ENCODE peak calls at places on chromosome 6, in seven cellular contexts. One of them, this sample, is unnamed.
A peak's percentile ranks its signal among the peaks of the same experiment; 100 is the strongest.

GRCh38 chr6:119484598-119484997 is 135.0 kb upstream of the MAN1A1 start:
- DNase-seq in NCI-H1930: no peak
- DNase-seq in hypothalamus: no peak
- DNase-seq in Peyer's patch: no peak
- DNase-seq in left colon: no peak
- DNase-seq in SHP77 treated with DMSO at 0.1 percent for 48 hours: no peak
- DNase-seq in RPMI7951: peak; percentile 91
- DNase-seq in this sample: peak; percentile 51

GRCh38 chr6:143471822-143472221 is 21.2 kb downstream of the PEX3 start:
- DNase-seq in hypothalamus: no peak
- DNase-seq in left colon: no peak
- DNase-seq in Peyer's patch: no peak
- DNase-seq in SHP77 treated with DMSO at 0.1 percent for 48 hours: no peak
- DNase-seq in RPMI7951: no peak
- DNase-seq in NCI-H1930: no peak
- DNase-seq in this sample: no peak

GRCh38 chr6:21402368-21402767 is 191.2 kb upstream of the SOX4 start:
- DNase-seq in left colon: no peak
- DNase-seq in SHP77 treated with DMSO at 0.1 percent for 48 hours: no peak
- DNase-seq in RPMI7951: peak; percentile 58
- DNase-seq in Peyer's patch: no peak
- DNase-seq in NCI-H1930: no peak
- DNase-seq in hypothalamus: no peak
- DNase-seq in this sample: no peak

GRCh38 chr6:97053643-97054411 is 129.3 kb downstream of the KLHL32 start:
- DNase-seq in NCI-H1930: no peak
- DNase-seq in SHP77 treated with DMSO at 0.1 percent for 48 hours: no peak
- DNase-seq in Peyer's patch: no peak
- DNase-seq in left colon: no peak
- DNase-seq in RPMI7951: peak; percentile 10
- DNase-seq in hypothalamus: no peak
- DNase-seq in this sample: no peak

GRCh38 chr6:160782228-160782627 is 80.2 kb downstream of the PLG start:
- DNase-seq in RPMI7951: no peak
- DNase-seq in hypothalamus: no peak
- DNase-seq in left colon: no peak
- DNase-seq in NCI-H1930: no peak
- DNase-seq in Peyer's patch: no peak
- DNase-seq in SHP77 treated with DMSO at 0.1 percent for 48 hours: no peak
- DNase-seq in this sample: no peak

GRCh38 chr6:144151010-144151727 is 852 bp downstream of the STX11 start:
- DNase-seq in RPMI7951: peak; percentile 17
- DNase-seq in Peyer's patch: peak; percentile 28
- DNase-seq in left colon: no peak
- DNase-seq in hypothalamus: no peak
- DNase-seq in SHP77 treated with DMSO at 0.1 percent for 48 hours: no peak
- DNase-seq in NCI-H1930: no peak
- DNase-seq in this sample: peak; percentile 47

GRCh38 chr6:117600008-117600743 is 2.1 kb downstream of the GOPC start:
- DNase-seq in hypothalamus: no peak
- DNase-seq in RPMI7951: peak; percentile 41
- DNase-seq in SHP77 treated with DMSO at 0.1 percent for 48 hours: no peak
- DNase-seq in NCI-H1930: no peak
- DNase-seq in left colon: no peak
- DNase-seq in Peyer's patch: no peak
- DNase-seq in this sample: no peak

GRCh38 chr6:111088668-111089003 is 1.3 kb downstream of the SLC16A10 start:
- DNase-seq in SHP77 treated with DMSO at 0.1 percent for 48 hours: no peak
- DNase-seq in RPMI7951: no peak
- DNase-seq in left colon: no peak
- DNase-seq in NCI-H1930: no peak
- DNase-seq in Peyer's patch: no peak
- DNase-seq in hypothalamus: no peak
- DNase-seq in this sample: no peak

GRCh38 chr6:14001329-14002012 is 76.7 kb downstream of the RNF182 start:
- DNase-seq in left colon: no peak
- DNase-seq in hypothalamus: no peak
- DNase-seq in NCI-H1930: no peak
- DNase-seq in RPMI7951: peak; percentile 100
- DNase-seq in Peyer's patch: no peak
- DNase-seq in SHP77 treated with DMSO at 0.1 percent for 48 hours: no peak
- DNase-seq in this sample: no peak

GRCh38 chr6:128310061-128310460 is 210.3 kb downstream of the PTPRK start:
- DNase-seq in NCI-H1930: no peak
- DNase-seq in Peyer's patch: no peak
- DNase-seq in left colon: no peak
- DNase-seq in SHP77 treated with DMSO at 0.1 percent for 48 hours: no peak
- DNase-seq in RPMI7951: peak; percentile 14
- DNase-seq in hypothalamus: no peak
- DNase-seq in this sample: no peak

GRCh38 chr6:46022110-46022948 is 6.7 kb upstream of the CLIC5 start:
- DNase-seq in SHP77 treated with DMSO at 0.1 percent for 48 hours: no peak
- DNase-seq in Peyer's patch: no peak
- DNase-seq in RPMI7951: no peak
- DNase-seq in left colon: no peak
- DNase-seq in hypothalamus: no peak
- DNase-seq in NCI-H1930: no peak
- DNase-seq in this sample: no peak

GRCh38 chr6:31943742-31944141 is 2.2 kb upstream of the CFB start:
- DNase-seq in left colon: no peak
- DNase-seq in NCI-H1930: no peak
- DNase-seq in SHP77 treated with DMSO at 0.1 percent for 48 hours: no peak
- DNase-seq in RPMI7951: no peak
- DNase-seq in hypothalamus: no peak
- DNase-seq in Peyer's patch: no peak
- DNase-seq in this sample: no peak

GRCh38 chr6:69719602-69720193 is 77.1 kb downstream of the LMBRD1 start:
- DNase-seq in Peyer's patch: no peak
- DNase-seq in SHP77 treated with DMSO at 0.1 percent for 48 hours: no peak
- DNase-seq in RPMI7951: peak; percentile 8
- DNase-seq in left colon: no peak
- DNase-seq in hypothalamus: no peak
- DNase-seq in NCI-H1930: no peak
- DNase-seq in this sample: no peak

GRCh38 chr6:26022166-26022510 is 59.5 kb downstream of the TRIM38 start:
- DNase-seq in SHP77 treated with DMSO at 0.1 percent for 48 hours: no peak
- DNase-seq in RPMI7951: peak; percentile 77
- DNase-seq in left colon: peak; percentile 68
- DNase-seq in hypothalamus: peak; percentile 21
- DNase-seq in Peyer's patch: peak; percentile 64
- DNase-seq in NCI-H1930: peak; percentile 44
- DNase-seq in this sample: peak; percentile 72

GRCh38 chr6:8182209-8182845 is 80.0 kb upstream of the EEF1E1 start:
- DNase-seq in SHP77 treated with DMSO at 0.1 percent for 48 hours: no peak
- DNase-seq in NCI-H1930: no peak
- DNase-seq in Peyer's patch: no peak
- DNase-seq in left colon: no peak
- DNase-seq in RPMI7951: no peak
- DNase-seq in hypothalamus: no peak
- DNase-seq in this sample: no peak